ENCODE peak calls at places on chromosomes 2 and 18, in seven cellular contexts. N, V, U, M, C, H and B are unnamed samples.
A peak's percentile ranks its signal among the peaks of the same experiment; 100 is the strongest.

GRCh38 chr2:200305797-200306718 is at the start of gene SPATS2L:
- DNase-seq in C (no peak), N (peak; percentile 6), M (peak; percentile 2), U (peak; percentile 95), H (peak; percentile 22), V (peak; percentile 95), B (peak; percentile 52)

GRCh38 chr2:221420245-221420644 is 151.9 kb downstream of the EPHA4 start:
- DNase-seq in C (no peak), N (no peak), V (no peak), H (no peak), M (no peak), U (no peak), B (no peak)

GRCh38 chr2:28717339-28717758 is 34.3 kb upstream of the PPP1CB start:
- DNase-seq in H (peak; percentile 67), M (peak; percentile 91), C (no peak), U (no peak), V (no peak), N (no peak), B (no peak)

GRCh38 chr2:155381446-155381845 is 683.0 kb downstream of the KCNJ3 start:
- DNase-seq in H (no peak), C (no peak), V (no peak), N (no peak), U (no peak), M (no peak), B (no peak)

GRCh38 chr18:456361-456821 is 44.1 kb downstream of the COLEC12 start:
- DNase-seq in N (no peak), C (no peak), V (no peak), H (no peak), U (peak; percentile 95), M (no peak), B (peak; percentile 18)

GRCh38 chr2:237486819-237487448 is at the start of gene MLPH:
- DNase-seq in N (no peak), C (no peak), V (peak; percentile 94), H (no peak), M (no peak), U (no peak), B (peak; percentile 78)

GRCh38 chr2:60926751-60927568 is 45.6 kb downstream of the REL start:
- DNase-seq in N (no peak), V (no peak), H (no peak), U (no peak), M (peak; percentile 37), C (no peak), B (no peak)

GRCh38 chr2:133434962-133435668 is 133.1 kb downstream of the NCKAP5 start:
- DNase-seq in H (no peak), N (no peak), U (no peak), M (no peak), V (no peak), C (no peak), B (peak; percentile 53)

GRCh38 chr2:230411484-230412368 is 4.3 kb upstream of the SP100 start:
- DNase-seq in N (peak; percentile 76), M (no peak), U (no peak), H (no peak), C (no peak), V (peak; percentile 95), B (peak; percentile 56)

GRCh38 chr2:195318440-195319111 is 338.4 kb upstream of the SLC39A10 start:
- DNase-seq in V (no peak), C (no peak), H (peak; percentile 22), U (no peak), M (no peak), N (peak; percentile 7), B (no peak)

GRCh38 chr18:46073474-46074331 is 1.6 kb upstream of the PSTPIP2 start:
- DNase-seq in N (peak; percentile 44), H (peak; percentile 51), V (no peak), M (no peak), U (no peak), C (no peak), B (no peak)

GRCh38 chr18:45954070-45954712 is 12.9 kb downstream of the EPG5 start:
- DNase-seq in H (peak; percentile 7), U (no peak), M (no peak), C (no peak), N (no peak), V (no peak), B (no peak)

GRCh38 chr2:133886735-133887675 is 318.7 kb upstream of the NCKAP5 start:
- DNase-seq in V (no peak), C (peak; percentile 54), M (peak; percentile 29), U (peak; percentile 78), H (peak; percentile 70), N (peak; percentile 69), B (peak; percentile 75)

GRCh38 chr2:126793885-126794613 is 104.6 kb upstream of the TEX51 start:
- DNase-seq in H (no peak), M (no peak), U (peak; percentile 52), V (no peak), N (no peak), C (no peak), B (no peak)

GRCh38 chr2:145800201-145801091 is 1280.5 kb upstream of the ZEB2 start:
- DNase-seq in N (no peak), H (peak; percentile 48), C (no peak), V (no peak), M (no peak), U (no peak), B (no peak)

GRCh38 chr2:186422226-186422625 is 63.8 kb upstream of the ZC3H15 start:
- DNase-seq in C (no peak), U (no peak), V (no peak), H (no peak), N (no peak), M (peak; percentile 21), B (peak; percentile 28)

GRCh38 chr2:207472343-207473202 is 57.2 kb upstream of the CREB1 start:
- DNase-seq in V (no peak), H (no peak), C (no peak), M (no peak), U (no peak), N (no peak), B (no peak)

DNA sequence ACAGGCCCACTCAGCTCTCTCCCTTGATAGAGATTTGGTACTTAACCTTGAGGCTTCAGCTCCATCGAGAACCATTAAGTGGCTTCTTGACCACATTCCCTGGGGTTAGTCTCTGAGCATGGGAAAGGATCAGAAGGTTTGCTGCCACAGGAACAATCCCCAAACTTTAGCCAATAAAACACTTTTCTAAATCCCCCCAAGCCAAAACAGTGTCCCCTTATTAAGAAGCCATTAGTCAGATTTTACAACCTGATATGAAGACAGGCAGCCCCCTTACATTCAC is 37.7 kb upstream of the SLC8A1 start:
- DNase-seq in C (no peak), M (no peak), V (no peak), N (no peak), U (no peak), H (no peak), B (no peak)
- H3K27ac ChIP-seq in C (no peak overlapping the region), M (peak overlapping the region; percentile 77), V (peak overlapping the region; percentile 59), N (no peak overlapping the region), U (peak overlapping the region; percentile 58), H (no peak overlapping the region), B (no peak overlapping the region)

GRCh38 chr2:69082430-69082997 is 69.5 kb downstream of the ANTXR1 start:
- DNase-seq in M (no peak), N (no peak), H (no peak), U (no peak), V (no peak), C (no peak), B (no peak)

GRCh38 chr2:69084492-69084891 is 71.5 kb downstream of the ANTXR1 start:
- DNase-seq in N (no peak), C (no peak), M (no peak), U (no peak), H (no peak), V (no peak), B (no peak)

GRCh38 chr2:69081757-69082156 is 68.8 kb downstream of the ANTXR1 start:
- DNase-seq in V (no peak), U (no peak), N (no peak), C (no peak), H (no peak), M (no peak), B (no peak)

GRCh38 chr2:69081001-69081400 is 68.0 kb downstream of the ANTXR1 start:
- DNase-seq in M (no peak), U (no peak), V (no peak), N (no peak), C (no peak), H (no peak), B (no peak)

GRCh38 chr2:69083126-69083733 is 70.3 kb downstream of the ANTXR1 start:
- DNase-seq in M (peak; percentile 28), U (no peak), N (no peak), C (no peak), H (no peak), V (no peak), B (no peak)
- TF ChIP-seq POLR2AphosphoS5 in M (no peak), U (no peak), N (no peak), C (no peak), H (no peak), V (no peak), B (no peak)

DNA sequence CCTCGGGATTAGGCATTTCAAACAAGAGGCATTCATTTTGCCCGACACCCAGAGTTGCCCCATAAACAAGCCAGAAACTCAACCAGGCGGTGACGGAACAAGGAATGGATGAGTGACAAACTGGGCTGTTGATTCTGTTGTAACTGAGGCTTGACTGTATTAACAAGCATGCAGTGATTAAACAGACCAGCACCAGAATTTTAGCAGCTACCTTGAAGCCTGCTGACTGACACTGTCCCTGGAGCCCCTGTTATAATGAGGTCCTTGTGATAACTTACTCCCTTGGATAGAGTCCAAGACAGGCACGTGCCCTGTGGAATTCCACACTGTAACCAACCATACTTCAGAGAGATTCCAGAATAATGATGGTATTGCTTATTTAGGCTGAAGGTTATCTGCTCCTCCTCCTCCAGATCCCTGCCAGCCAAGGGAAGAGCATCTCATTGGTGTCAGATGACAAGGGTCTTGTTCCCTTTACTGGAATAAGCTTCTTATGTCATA is 97.1 kb upstream of the RMDN2 start:
- DNase-seq in C (no peak), V (no peak), U (peak; percentile 75), M (no peak), H (no peak), N (no peak), B (no peak)
- H3K4me3 ChIP-seq in C (no peak overlapping the region), V (no peak overlapping the region), U (no peak overlapping the region), M (no peak overlapping the region), H (no peak overlapping the region), N (no peak overlapping the region), B (no peak overlapping the region)

GRCh38 chr2:209525336-209525735 is 101.5 kb downstream of the MAP2 start:
- DNase-seq in V (no peak), U (no peak), N (no peak), M (no peak), C (no peak), H (no peak), B (no peak)
- H3K27ac ChIP-seq in V (peak overlapping the region; percentile 45), U (no peak overlapping the region), N (no peak overlapping the region), M (peak overlapping the region; percentile 68), C (no peak overlapping the region), H (no peak overlapping the region), B (no peak overlapping the region)

DNA sequence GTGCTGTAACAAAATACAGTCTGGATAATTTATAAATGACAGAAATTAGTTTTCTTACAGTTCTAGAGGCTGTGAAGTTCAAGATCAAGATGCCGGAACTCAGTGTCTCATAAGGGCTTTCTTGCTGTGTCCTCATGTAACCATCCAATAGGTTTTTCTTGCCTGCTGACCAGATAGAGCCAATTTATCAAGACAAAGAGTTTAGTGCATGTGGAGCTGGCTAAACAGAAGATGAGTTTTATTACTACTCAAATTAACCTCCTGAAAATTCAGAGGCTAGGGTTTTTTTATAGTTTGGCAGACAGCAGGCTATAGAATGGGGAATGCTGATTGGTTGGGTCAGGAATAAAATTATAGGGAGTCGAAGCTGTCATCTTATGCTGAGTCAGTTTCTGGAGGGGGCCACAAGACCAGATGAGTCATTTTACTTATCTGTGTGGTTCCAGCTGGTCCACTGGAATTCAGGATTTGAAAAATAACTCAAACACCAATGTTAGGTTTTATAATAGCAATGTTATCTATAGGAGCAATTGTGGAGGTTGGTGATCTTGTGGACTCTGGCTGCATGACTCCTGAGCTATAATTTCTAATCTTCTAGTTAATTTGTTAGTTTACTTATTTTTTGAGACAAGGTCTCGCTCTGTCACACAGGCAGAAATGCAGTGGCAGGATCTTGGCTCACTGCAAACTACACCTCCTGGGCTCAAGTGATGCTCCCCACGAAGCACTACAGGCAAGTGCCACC is 3.2 kb upstream of the PDK1 start:
- DNase-seq in C (no peak), H (no peak), N (peak; percentile 91), U (no peak), V (no peak), M (no peak), B (no peak)
- TF ChIP-seq POLR2AphosphoS5 in C (no peak), H (no peak), N (peak; percentile 96), U (no peak), V (no peak), M (no peak), B (no peak)